ENCODE peak calls at places on chromosomes 13 and 19, in five cellular contexts. L, J, Y, P and O are unnamed samples.

GRCh38 chr13:99273128-99273527 is 14.9 kb upstream of the GPR18 start:
- ATAC-seq in L (no peak), J (no peak), Y (no peak), P (no peak), O (peak)

GRCh38 chr19:55383789-55384575 is at the start of gene TMEM238:
- ATAC-seq in L (peak), J (peak), Y (no peak), P (peak), O (peak)

GRCh38 chr13:72643339-72643989 is 84.0 kb downstream of the MZT1 start:
- ATAC-seq in L (no peak), J (no peak), Y (no peak), P (peak), O (no peak)

GRCh38 chr19:13343514-13343913 is 162.8 kb downstream of the CACNA1A start:
- ATAC-seq in L (no peak), J (no peak), Y (no peak), P (no peak), O (no peak)

GRCh38 chr13:111219950-111220349 is 100.5 kb upstream of the TEX29 start:
- ATAC-seq in L (peak), J (no peak), Y (no peak), P (no peak), O (no peak)

GRCh38 chr19:2524840-2525723 is 49.2 kb downstream of the GADD45B start:
- ATAC-seq in L (peak), J (peak), Y (no peak), P (peak), O (no peak)

GRCh38 chr19:53944933-53945332 is 17.8 kb upstream of the CACNG8 start:
- ATAC-seq in L (no peak), J (no peak), Y (no peak), P (no peak), O (no peak)

GRCh38 chr19:9610484-9611113 is 10.4 kb downstream of the ZNF561 start:
- ATAC-seq in L (no peak), J (no peak), Y (no peak), P (no peak), O (no peak)

GRCh38 chr13:100382787-100383186 is 205.8 kb downstream of the GGACT start:
- ATAC-seq in L (no peak), J (no peak), Y (no peak), P (no peak), O (no peak)

GRCh38 chr13:112873851-112874750 is 94.9 kb upstream of the MCF2L start:
- ATAC-seq in L (peak), J (peak), Y (peak), P (peak), O (peak)

GRCh38 chr13:21232196-21232595 is 55.7 kb downstream of the MRPL57 start:
- ATAC-seq in L (no peak), J (no peak), Y (no peak), P (no peak), O (peak)

GRCh38 chr13:40665061-40665753 is 1.2 kb downstream of the FOXO1 start:
- ATAC-seq in L (peak), J (peak), Y (no peak), P (peak), O (peak)

GRCh38 chr13:113656015-113656588 is 1.9 kb downstream of the ATP4B start:
- ATAC-seq in L (no peak), J (no peak), Y (no peak), P (no peak), O (no peak)

GRCh38 chr19:41859213-41859617 is 840 bp upstream of the RPS19 start:
- ATAC-seq in L (peak), J (no peak), Y (no peak), P (no peak), O (no peak)

GRCh38 chr13:102799544-102800144 is 725 bp downstream of the BIVM start:
- ATAC-seq in L (peak), J (peak), Y (no peak), P (peak), O (no peak)